ENCODE peak calls at places on chromosomes 12 and 14, in nine cellular contexts. U, L, W, N, D, A, P, J and T are unnamed samples.

GRCh38 chr12:31868980-31869379 is 90.2 kb upstream of the RESF1 start:
- DNase-seq in U (no peak), L (peak; percentile 70), W (no peak), N (no peak), D (peak; percentile 20), A (no peak), P (peak; percentile 52), J (no peak), T (peak; percentile 36)

GRCh38 chr12:58566599-58566998 is 353.7 kb downstream of the LRIG3 start:
- DNase-seq in U (no peak), L (no peak), W (no peak), N (no peak), D (peak; percentile 98), A (no peak), P (no peak), J (no peak), T (peak; percentile 91)

GRCh38 chr14:68894123-68894522 is 85.0 kb downstream of the ACTN1 start:
- DNase-seq in U (no peak), L (no peak), W (no peak), N (peak; percentile 93), D (peak; percentile 31), A (no peak), P (no peak), J (no peak), T (peak; percentile 44)

GRCh38 chr14:104215706-104216334 is 77.4 kb downstream of the KIF26A start:
- DNase-seq in U (no peak), L (no peak), W (no peak), N (no peak), D (no peak), A (no peak), P (no peak), J (no peak), T (no peak)

GRCh38 chr12:29783773-29784666 is at the start of gene TMTC1:
- DNase-seq in U (peak; percentile 92), L (peak; percentile 61), W (peak; percentile 48), N (peak; percentile 84), D (peak; percentile 50), A (peak; percentile 87), P (peak; percentile 51), J (peak; percentile 77), T (peak; percentile 51)

GRCh38 chr12:13973981-13974380 is 7.4 kb downstream of the GRIN2B start:
- DNase-seq in U (no peak), L (no peak), W (no peak), N (no peak), D (no peak), A (no peak), P (peak; percentile 36), J (no peak), T (no peak)

GRCh38 chr12:117119592-117120198 is 20.5 kb upstream of the TESC start:
- DNase-seq in U (peak; percentile 73), L (no peak), W (peak; percentile 38), N (no peak), D (no peak), A (peak; percentile 84), P (no peak), J (no peak), T (no peak)

GRCh38 chr12:100926669-100927248 is 132.2 kb downstream of the ANO4 start:
- DNase-seq in U (peak; percentile 84), L (peak; percentile 39), W (peak; percentile 23), N (no peak), D (peak; percentile 14), A (peak; percentile 94), P (no peak), J (no peak), T (peak; percentile 15)

GRCh38 chr14:104586832-104587620 is 7.5 kb downstream of the C14orf180 start:
- DNase-seq in U (no peak), L (no peak), W (no peak), N (peak; percentile 79), D (no peak), A (no peak), P (peak; percentile 80), J (peak; percentile 48), T (no peak)

GRCh38 chr14:35398095-35398584 is 6.4 kb downstream of the NFKBIA start:
- DNase-seq in U (no peak), L (no peak), W (no peak), N (no peak), D (no peak), A (no peak), P (no peak), J (no peak), T (no peak)

GRCh38 chr12:69657376-69658137 is 41.5 kb downstream of the BEST3 start:
- DNase-seq in U (no peak), L (no peak), W (no peak), N (no peak), D (peak; percentile 67), A (no peak), P (no peak), J (no peak), T (peak; percentile 80)

GRCh38 chr12:40802656-40803055 is 110.4 kb downstream of the CNTN1 start:
- DNase-seq in U (no peak), L (no peak), W (no peak), N (no peak), D (no peak), A (no peak), P (no peak), J (no peak), T (no peak)

GRCh38 chr14:92456215-92457017 is 57.2 kb upstream of the RIN3 start:
- DNase-seq in U (peak; percentile 83), L (peak; percentile 25), W (peak; percentile 41), N (no peak), D (peak; percentile 70), A (peak; percentile 87), P (peak; percentile 31), J (no peak), T (peak; percentile 33)

GRCh38 chr14:106652494-106652893 is 1126.1 kb downstream of the TMEM121 start:
- DNase-seq in U (no peak), L (peak; percentile 25), W (no peak), N (no peak), D (no peak), A (no peak), P (no peak), J (no peak), T (no peak)

GRCh38 chr12:52175411-52176350 is 16.1 kb downstream of the KRT80 start:
- DNase-seq in U (peak; percentile 28), L (peak; percentile 78), W (no peak), N (no peak), D (no peak), A (no peak), P (no peak), J (no peak), T (no peak)
- H3K27ac ChIP-seq in U (no peak overlapping the region), L (peak overlapping the region; percentile 52), W (no peak overlapping the region), N (peak overlapping the region; percentile 63), D (no peak overlapping the region), A (no peak overlapping the region), P (peak overlapping the region; percentile 40), J (no peak overlapping the region), T (no peak overlapping the region)

GRCh38 chr12:53617700-53618099 is 8.5 kb downstream of the ATF7 start:
- DNase-seq in U (no peak), L (no peak), W (no peak), N (no peak), D (no peak), A (no peak), P (no peak), J (no peak), T (no peak)

GRCh38 chr12:53616950-53617349 is 9.2 kb downstream of the ATF7 start:
- DNase-seq in U (no peak), L (no peak), W (no peak), N (no peak), D (no peak), A (no peak), P (no peak), J (no peak), T (no peak)

GRCh38 chr12:53622724-53623123 is 3.5 kb downstream of the ATF7 start:
- DNase-seq in U (no peak), L (no peak), W (no peak), N (no peak), D (no peak), A (no peak), P (no peak), J (no peak), T (no peak)

GRCh38 chr12:53613821-53614220 is 12.4 kb downstream of the ATF7 start:
- DNase-seq in U (no peak), L (peak; percentile 82), W (no peak), N (no peak), D (peak; percentile 23), A (no peak), P (no peak), J (no peak), T (peak; percentile 37)

DNA sequence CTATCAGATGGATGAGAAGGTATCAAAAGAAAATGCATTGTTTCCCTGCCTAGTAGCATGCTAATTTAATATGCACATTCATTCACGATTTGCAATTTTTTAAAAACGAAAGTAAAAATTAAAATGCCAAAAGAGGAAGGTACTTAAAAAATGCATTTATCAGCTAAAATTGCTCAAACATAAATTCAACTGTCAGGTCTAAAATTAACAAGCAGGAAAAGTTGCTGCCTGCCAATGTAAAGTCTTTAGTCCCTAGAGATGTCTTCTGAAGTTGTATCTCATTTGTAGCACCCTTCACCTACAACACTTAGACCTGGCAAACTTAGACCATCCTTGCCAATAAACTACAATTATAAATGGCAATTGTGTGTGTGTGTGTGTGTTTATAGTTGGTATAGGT is 7.8 kb downstream of the ATF7 start:
- DNase-seq in U (no peak), L (no peak), W (no peak), N (no peak), D (no peak), A (no peak), P (no peak), J (no peak), T (no peak)
- H3K27ac ChIP-seq in U (no peak overlapping the region), L (no peak overlapping the region), W (peak overlapping the region; percentile 8), N (peak overlapping the region; percentile 52), D (no peak overlapping the region), A (no peak overlapping the region), P (peak overlapping the region; percentile 49), J (peak overlapping the region; percentile 52), T (no peak overlapping the region)

DNA sequence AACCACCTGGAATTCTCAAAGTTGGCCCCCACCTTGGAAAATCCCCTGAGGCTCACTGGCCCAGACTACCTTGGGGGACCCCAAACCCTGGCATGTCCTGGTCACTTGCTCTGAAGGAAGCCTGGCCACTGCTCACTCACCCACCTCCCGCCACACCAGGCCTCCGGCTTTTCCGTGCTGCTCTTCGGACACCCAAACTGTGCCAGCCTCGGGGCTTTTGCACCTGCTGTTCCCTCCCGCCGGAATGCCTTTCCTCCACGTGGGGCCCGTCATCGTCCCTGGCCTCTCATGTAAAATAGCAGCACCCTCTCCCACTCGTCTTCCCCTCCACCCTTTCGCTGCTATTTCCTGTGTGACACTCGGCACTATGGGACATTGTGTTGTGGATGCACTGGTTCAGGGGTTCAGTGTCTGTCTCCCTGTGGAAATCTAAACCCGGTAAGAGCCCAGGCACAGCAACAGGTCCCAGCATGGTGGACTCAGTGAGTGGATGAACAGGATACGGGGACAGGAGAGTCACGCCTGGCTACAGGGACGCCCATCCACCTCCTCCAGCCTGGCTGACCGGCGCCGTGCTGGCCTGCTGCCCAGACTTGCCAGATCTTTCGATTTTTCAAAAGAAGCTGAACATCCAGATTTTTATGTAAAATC is 87.4 kb upstream of the NCOR2 start:
- DNase-seq in U (no peak), L (no peak), W (no peak), N (peak; percentile 83), D (no peak), A (no peak), P (peak; percentile 57), J (peak; percentile 74), T (no peak)
- H3K27ac ChIP-seq in U (no peak overlapping the region), L (no peak overlapping the region), W (peak overlapping the region; percentile 77), N (peak overlapping the region; percentile 72), D (peak overlapping the region; percentile 95), A (no peak overlapping the region), P (peak overlapping the region; percentile 86), J (peak overlapping the region; percentile 93), T (peak overlapping the region; percentile 73)

DNA sequence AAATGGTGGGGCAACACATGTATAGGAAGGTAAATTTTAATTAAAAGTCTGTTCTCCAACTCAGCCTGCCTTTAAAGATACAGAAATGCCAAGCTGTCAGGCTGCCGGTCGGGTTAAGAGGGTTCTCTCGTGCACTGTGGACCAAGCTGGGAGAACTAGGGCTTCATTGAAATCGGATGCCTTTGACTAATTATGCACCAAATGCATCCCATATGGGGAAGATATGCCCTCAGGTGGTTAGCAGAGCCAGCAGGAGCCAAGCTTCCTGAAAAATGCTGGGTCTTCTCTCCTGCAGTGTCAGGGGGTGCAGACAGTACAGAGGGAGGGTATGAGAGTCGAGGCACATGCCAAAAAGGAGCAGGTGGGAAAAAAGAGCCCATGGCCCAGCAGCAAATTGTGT is 236.1 kb downstream of the CACNA1C start:
- DNase-seq in U (no peak), L (no peak), W (no peak), N (no peak), D (no peak), A (no peak), P (no peak), J (no peak), T (no peak)
- H3K27ac ChIP-seq in U (no peak overlapping the region), L (no peak overlapping the region), W (no peak overlapping the region), N (peak overlapping the region; percentile 81), D (no peak overlapping the region), A (no peak overlapping the region), P (no peak overlapping the region), J (no peak overlapping the region), T (no peak overlapping the region)